ENCODE peak calls at places on chromosomes 5 and 9, in seven cellular contexts. V, G, Y, R, P, C and X are unnamed samples.

GRCh38 chr9:70421272-70422180 is 7.1 kb upstream of the KLF9 start:
- DNase-seq in P (no peak), Y (peak; percentile 43), R (no peak), V (no peak), G (peak; percentile 42), C (no peak), X (no peak)

GRCh38 chr9:35903049-35903448 is 3.0 kb upstream of the HRCT1 start:
- DNase-seq in Y (no peak), V (no peak), P (no peak), C (peak; percentile 76), R (peak; percentile 66), G (no peak), X (peak; percentile 49)

GRCh38 chr9:94096819-94097577 is 12.7 kb downstream of the PTPDC1 start:
- DNase-seq in P (no peak), V (no peak), C (no peak), R (no peak), Y (no peak), G (no peak), X (no peak)

GRCh38 chr9:113368348-113368747 is 8.4 kb downstream of the HDHD3 start:
- DNase-seq in P (no peak), Y (no peak), G (no peak), V (no peak), C (no peak), R (no peak), X (no peak)

GRCh38 chr9:34957492-34958410 is at the start of gene PHF24:
- DNase-seq in V (no peak), C (no peak), G (no peak), P (no peak), R (no peak), Y (no peak), X (no peak)

GRCh38 chr9:116323012-116323411 is 169.4 kb downstream of the PAPPA start:
- DNase-seq in R (no peak), C (no peak), V (no peak), G (no peak), P (no peak), Y (no peak), X (no peak)

GRCh38 chr5:54669285-54669684 is 151.7 kb downstream of the SNX18 start:
- DNase-seq in Y (no peak), C (no peak), G (no peak), P (no peak), R (no peak), V (no peak), X (no peak)

GRCh38 chr9:134320916-134321570 is 5.2 kb upstream of the RXRA start:
- DNase-seq in C (no peak), Y (peak; percentile 19), R (no peak), V (no peak), G (no peak), P (no peak), X (no peak)

GRCh38 chr5:1323803-1324173 is 21.1 kb downstream of the CLPTM1L start:
- DNase-seq in V (no peak), G (no peak), P (no peak), Y (peak; percentile 8), C (no peak), R (no peak), X (no peak)

GRCh38 chr9:33172256-33172678 is 5.1 kb upstream of the B4GALT1 start:
- DNase-seq in Y (no peak), V (no peak), R (no peak), P (no peak), C (no peak), G (no peak), X (peak; percentile 64)

GRCh38 chr9:72600671-72601070 is 79.3 kb downstream of the TMC1 start:
- DNase-seq in V (no peak), R (no peak), P (no peak), C (no peak), Y (no peak), G (no peak), X (no peak)

GRCh38 chr5:8756498-8757084 is 789.3 kb downstream of the SEMA5A start:
- DNase-seq in R (no peak), V (no peak), P (no peak), C (peak; percentile 45), G (no peak), Y (no peak), X (no peak)

GRCh38 chr9:88786291-88787054 is 204.8 kb upstream of the S1PR3 start:
- DNase-seq in C (no peak), V (no peak), R (no peak), P (no peak), G (no peak), Y (no peak), X (peak; percentile 40)

GRCh38 chr9:116543731-116544400 is 143.2 kb upstream of the TRIM32 start:
- DNase-seq in R (no peak), C (no peak), G (no peak), P (no peak), Y (no peak), V (peak; percentile 29), X (no peak)

GRCh38 chr5:73284985-73285384 is 112.0 kb downstream of the TMEM174 start:
- DNase-seq in V (no peak), G (no peak), R (no peak), C (no peak), P (no peak), Y (no peak), X (no peak)

GRCh38 chr5:61394078-61394701 is 62.1 kb downstream of the ZSWIM6 start:
- DNase-seq in V (no peak), C (no peak), Y (no peak), G (no peak), P (no peak), R (no peak), X (no peak)

GRCh38 chr9:126365780-126366179 is 39.2 kb downstream of the MVB12B start:
- DNase-seq in G (no peak), R (no peak), P (no peak), Y (no peak), C (no peak), V (no peak), X (no peak)

GRCh38 chr5:8598996-8599395 is 730.0 kb downstream of the MTRR start:
- DNase-seq in P (no peak), V (no peak), R (no peak), C (no peak), G (no peak), Y (no peak), X (no peak)

GRCh38 chr5:52859619-52860018 is 71.9 kb downstream of the ITGA1 start:
- DNase-seq in Y (no peak), V (no peak), C (no peak), R (no peak), P (no peak), G (no peak), X (no peak)

GRCh38 chr5:60295423-60295822 is 401.9 kb upstream of the PDE4D start:
- DNase-seq in C (peak; percentile 29), P (no peak), R (no peak), V (no peak), G (no peak), Y (no peak), X (no peak)

GRCh38 chr5:157080291-157080690 is 21.4 kb upstream of the HAVCR1 start:
- DNase-seq in C (no peak), V (no peak), G (no peak), Y (no peak), R (no peak), P (no peak), X (no peak)

GRCh38 chr5:19927170-19927569 is 60.8 kb downstream of the CDH18 start:
- DNase-seq in P (no peak), C (no peak), Y (no peak), R (no peak), V (no peak), G (no peak), X (no peak)
- H3K27ac ChIP-seq in P (no peak overlapping the region), C (no peak overlapping the region), Y (no peak overlapping the region), R (no peak overlapping the region), V (no peak overlapping the region), G (no peak overlapping the region), X (no peak overlapping the region)

GRCh38 chr5:177497011-177497296 is 450 bp downstream of the PDLIM7 start:
- DNase-seq in R (no peak), G (no peak), P (no peak), V (no peak), Y (peak; percentile 64), C (no peak), X (no peak)
- H3K27ac ChIP-seq in R (peak overlapping the region; percentile 70), G (peak overlapping the region; percentile 78), P (no peak overlapping the region), V (peak overlapping the region; percentile 97), Y (peak overlapping the region; percentile 100), C (peak overlapping the region; percentile 29), X (peak overlapping the region; percentile 89)

GRCh38 chr5:176461349-176461748 is 13.2 kb downstream of the FAF2 start:
- DNase-seq in P (no peak), C (no peak), V (no peak), Y (no peak), G (no peak), R (no peak), X (no peak)

GRCh38 chr5:176454724-176455394 is 6.7 kb downstream of the FAF2 start:
- DNase-seq in R (no peak), Y (no peak), P (no peak), V (no peak), G (no peak), C (no peak), X (no peak)

GRCh38 chr5:176463113-176463764 is 15.1 kb downstream of the FAF2 start:
- DNase-seq in C (no peak), Y (no peak), R (no peak), G (no peak), P (no peak), V (no peak), X (no peak)

DNA sequence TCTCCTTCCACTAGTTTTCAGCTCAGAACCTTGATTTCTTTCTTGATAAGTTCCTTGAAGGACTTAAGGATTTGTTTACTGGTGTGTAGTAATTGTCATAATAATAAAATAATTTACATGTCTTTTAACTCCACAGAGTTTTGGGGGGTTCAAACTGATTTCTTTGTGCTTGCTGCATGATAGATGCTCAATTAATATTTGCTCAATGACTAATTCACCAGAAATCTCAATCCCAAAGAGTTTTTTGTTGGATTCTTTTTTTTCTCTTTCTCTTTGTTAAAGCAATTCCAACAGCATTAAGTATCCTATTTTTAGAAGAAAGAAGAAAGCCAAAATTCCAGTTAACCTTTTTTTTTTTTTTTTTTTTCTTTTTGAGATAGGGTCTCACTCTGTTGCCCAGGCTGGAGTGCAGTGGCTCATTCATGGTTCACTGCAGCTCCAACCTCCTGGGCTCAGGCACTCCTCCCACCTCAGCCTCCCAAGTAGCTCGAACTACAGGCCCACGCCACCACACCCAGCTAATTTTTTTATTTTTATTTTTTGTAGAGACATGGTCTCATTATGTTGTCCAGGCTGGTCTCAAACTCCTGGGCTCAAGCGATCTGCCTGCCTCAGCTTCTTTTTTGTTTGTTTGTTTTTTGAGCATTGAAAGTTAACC is 10.8 kb downstream of the FAF2 start:
- DNase-seq in G (no peak), Y (no peak), C (no peak), V (no peak), R (no peak), P (no peak), X (no peak)
- H3K27ac ChIP-seq in G (no peak overlapping the region), Y (no peak overlapping the region), C (no peak overlapping the region), V (no peak overlapping the region), R (no peak overlapping the region), P (no peak overlapping the region), X (no peak overlapping the region)

GRCh38 chr5:150184990-150185952 is 4.6 kb upstream of the SLC6A7 start:
- DNase-seq in V (no peak), G (no peak), P (no peak), R (peak; percentile 91), Y (no peak), C (no peak), X (no peak)
- H3K27ac ChIP-seq in V (no peak overlapping the region), G (peak overlapping the region; percentile 34), P (no peak overlapping the region), R (peak overlapping the region; percentile 91), Y (no peak overlapping the region), C (no peak overlapping the region), X (no peak overlapping the region)

GRCh38 chr9:112032009-112032408 is 135.4 kb downstream of the UGCG start:
- DNase-seq in Y (no peak), R (no peak), C (peak; percentile 13), V (no peak), G (no peak), P (no peak), X (no peak)
- H3K27ac ChIP-seq in Y (no peak overlapping the region), R (no peak overlapping the region), C (no peak overlapping the region), V (no peak overlapping the region), G (no peak overlapping the region), P (no peak overlapping the region), X (no peak overlapping the region)

GRCh38 chr5:133482033-133482432 is 130.3 kb downstream of the FSTL4 start:
- DNase-seq in G (no peak), P (no peak), V (no peak), R (no peak), C (no peak), Y (no peak), X (no peak)
- H3K27ac ChIP-seq in G (no peak overlapping the region), P (no peak overlapping the region), V (no peak overlapping the region), R (no peak overlapping the region), C (no peak overlapping the region), Y (no peak overlapping the region), X (no peak overlapping the region)